ENCODE peak calls at places on chromosomes 5 and 9, in seven cellular contexts. X is left ventricle myocardium inferior; J is transverse colon; O is CD8-positive, alpha-beta T cell; F is psoas muscle; C is fibroblast of lung; N is A673. K is an unnamed sample.

GRCh38 chr9:124040186-124040920 is 28.8 kb downstream of the LHX2 start:
- DNase-seq in F (no peak), X (no peak), N (no peak), C (no peak), J (no peak), O (no peak), K (no peak)

GRCh38 chr9:124390812-124391658 is 24.2 kb downstream of the PSMB7 start:
- DNase-seq in C (peak; percentile 72), N (no peak), J (no peak), F (no peak), X (no peak), O (no peak), K (no peak)

GRCh38 chr5:105475401-105475800 is 1912.8 kb upstream of the NUDT12 start:
- DNase-seq in F (no peak), O (no peak), N (peak; percentile 9), X (no peak), J (no peak), C (no peak), K (no peak)

GRCh38 chr5:63687854-63688253 is 274.4 kb downstream of the HTR1A start:
- DNase-seq in C (no peak), F (no peak), J (no peak), N (no peak), O (no peak), X (no peak), K (no peak)

GRCh38 chr5:106254784-106255183 is 1416.0 kb downstream of the EFNA5 start:
- DNase-seq in O (no peak), N (no peak), J (no peak), F (no peak), C (no peak), X (no peak), K (no peak)

GRCh38 chr5:26649000-26649399 is 389.4 kb downstream of the CDH9 start:
- DNase-seq in F (no peak), J (no peak), N (no peak), C (no peak), O (no peak), X (no peak), K (no peak)

GRCh38 chr5:121199238-121199999 is 652.3 kb upstream of the FTMT start:
- DNase-seq in N (peak; percentile 79), J (no peak), F (no peak), C (peak; percentile 96), X (no peak), O (no peak), K (no peak)

GRCh38 chr5:137507150-137507549 is 8.0 kb upstream of the SPOCK1 start:
- DNase-seq in F (no peak), O (no peak), J (no peak), X (no peak), C (no peak), N (no peak), K (no peak)

GRCh38 chr5:6489786-6490185 is 41.1 kb downstream of the UBE2QL1 start:
- DNase-seq in C (no peak), J (no peak), X (no peak), N (no peak), O (no peak), F (no peak), K (no peak)

GRCh38 chr5:112921833-112922817 is at the start of gene REEP5:
- DNase-seq in N (peak; percentile 93), O (peak; percentile 84), J (peak; percentile 89), X (peak; percentile 88), C (peak; percentile 68), F (peak; percentile 90), K (peak; percentile 90)

GRCh38 chr5:101346447-101346846 is 443.4 kb upstream of the ST8SIA4 start:
- DNase-seq in C (no peak), O (no peak), F (no peak), N (no peak), J (no peak), X (no peak), K (no peak)

GRCh38 chr5:173498286-173498685 is 118.2 kb downstream of the BOD1 start:
- DNase-seq in X (peak; percentile 45), N (no peak), O (no peak), C (peak; percentile 36), J (no peak), F (peak; percentile 22), K (no peak)

GRCh38 chr5:136001531-136001930 is 27.3 kb upstream of the TGFBI start:
- DNase-seq in X (no peak), C (peak; percentile 81), F (no peak), J (no peak), N (no peak), O (no peak), K (no peak)

GRCh38 chr5:133249593-133249992 is 197.8 kb downstream of the HSPA4 start:
- DNase-seq in X (no peak), F (no peak), C (peak; percentile 50), O (no peak), J (no peak), N (no peak), K (no peak)

GRCh38 chr5:453725-454481 is 10.9 kb downstream of the EXOC3 start:
- DNase-seq in O (no peak), C (no peak), N (no peak), X (peak; percentile 11), F (no peak), J (peak; percentile 6), K (no peak)

GRCh38 chr5:66796306-66797292 is 200.4 kb downstream of the MAST4 start:
- DNase-seq in O (no peak), N (peak; percentile 4), X (no peak), J (no peak), F (no peak), C (peak; percentile 11), K (no peak)

GRCh38 chr5:179803651-179804598 is 2.7 kb downstream of the MGAT4B start:
- DNase-seq in O (peak; percentile 43), F (no peak), X (no peak), J (no peak), C (no peak), N (no peak), K (no peak)

GRCh38 chr5:23223846-23224245 is 283.6 kb upstream of the PRDM9 start:
- DNase-seq in O (no peak), X (no peak), C (peak; percentile 46), N (no peak), F (no peak), J (no peak), K (no peak)

GRCh38 chr9:136821333-136822031 is 13.7 kb downstream of the RABL6 start:
- DNase-seq in C (peak; percentile 21), F (no peak), O (no peak), J (no peak), N (peak; percentile 65), X (no peak), K (no peak)
- H3K4me3 ChIP-seq in C (peak overlapping the region; percentile 25), F (peak overlapping the region; percentile 46), O (no peak overlapping the region), J (peak overlapping the region; percentile 18), N (peak overlapping the region; percentile 38), X (peak overlapping the region; percentile 63), K (peak overlapping the region; percentile 48)

GRCh38 chr9:38068866-38069628 is at the start of gene SHB:
- DNase-seq in N (peak; percentile 87), O (peak; percentile 83), F (peak; percentile 86), X (peak; percentile 90), C (peak; percentile 48), J (peak; percentile 88), K (peak; percentile 88)
- TF ChIP-seq CTCF in N (peak; percentile 50), O (peak; percentile 26), F (no peak), X (peak; percentile 68), C (no peak), J (no peak), K (no peak)

GRCh38 chr9:27431573-27431972 is 92.5 kb upstream of the IFNK start:
- DNase-seq in N (no peak), C (peak; percentile 27), O (no peak), X (no peak), F (no peak), J (no peak), K (no peak)

GRCh38 chr9:27429917-27430316 is 94.2 kb upstream of the IFNK start:
- DNase-seq in N (no peak), X (no peak), J (no peak), C (no peak), F (no peak), O (no peak), K (no peak)

GRCh38 chr9:27430754-27431540 is 93.1 kb upstream of the IFNK start:
- DNase-seq in C (no peak), N (no peak), O (no peak), J (no peak), F (no peak), X (no peak), K (no peak)

GRCh38 chr9:27433599-27434325 is 90.3 kb upstream of the IFNK start:
- DNase-seq in X (no peak), F (no peak), J (no peak), N (no peak), O (no peak), C (no peak), K (no peak)

GRCh38 chr9:27432308-27432707 is 91.8 kb upstream of the IFNK start:
- DNase-seq in J (no peak), F (no peak), C (no peak), O (no peak), X (no peak), N (no peak), K (no peak)
- H3K4me1 ChIP-seq in J (peaks cover 6% of the 10 kb centered on the region), F (peaks cover 13% of the 10 kb centered on the region), C (no peaks in the 10 kb centered on the region), O (no peaks in the 10 kb centered on the region), X (peaks cover 42% of the 10 kb centered on the region), N (no peaks in the 10 kb centered on the region), K (peaks cover 20% of the 10 kb centered on the region)

GRCh38 chr5:36607114-36607561 is 732 bp downstream of the SLC1A3 start:
- DNase-seq in O (no peak), N (peak; percentile 77), C (peak; percentile 61), X (peak; percentile 42), F (peak; percentile 25), J (no peak), K (peak; percentile 37)
- H3K4me3 ChIP-seq in O (no peak overlapping the region), N (peak overlapping the region; percentile 71), C (peak overlapping the region; percentile 58), X (peak overlapping the region; percentile 65), F (peak overlapping the region; percentile 81), J (peak overlapping the region; percentile 31), K (peak overlapping the region; percentile 53)

GRCh38 chr9:76987594-76988200 is 31.8 kb upstream of the FOXB2 start:
- DNase-seq in O (no peak), C (peak; percentile 49), X (no peak), N (peak; percentile 33), F (no peak), J (peak; percentile 51), K (no peak)
- TF ChIP-seq CTCF in O (no peak), C (peak; percentile 66), X (peak; percentile 30), N (peak; percentile 50), F (peak; percentile 40), J (peak; percentile 51), K (no peak)

DNA sequence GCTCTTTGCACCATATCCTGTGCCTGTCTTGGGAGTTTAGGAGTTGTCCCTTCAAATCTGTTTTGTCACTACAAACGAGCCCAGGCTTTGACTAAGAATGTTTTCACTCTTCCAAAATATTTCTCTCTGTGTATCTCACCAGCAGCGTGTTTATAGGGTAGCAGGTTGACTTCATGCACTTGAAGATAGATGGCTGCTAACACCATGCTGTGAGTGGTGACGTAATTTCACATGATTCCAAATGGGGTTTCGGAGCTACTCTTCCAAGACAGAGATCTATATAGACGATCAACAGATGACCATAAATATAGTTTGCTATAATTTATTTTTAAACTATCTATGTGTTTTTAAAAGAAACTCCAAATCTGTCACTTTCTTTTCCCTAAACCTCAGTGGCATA is 30.6 kb downstream of the RORB start:
- DNase-seq in J (no peak), N (no peak), F (no peak), C (no peak), X (no peak), O (no peak), K (no peak)
- H3K4me1 ChIP-seq in J (no peaks in the 10 kb centered on the region), N (no peaks in the 10 kb centered on the region), F (no peaks in the 10 kb centered on the region), C (no peaks in the 10 kb centered on the region), X (no peaks in the 10 kb centered on the region), O (no peaks in the 10 kb centered on the region), K (no peaks in the 10 kb centered on the region)

K was measured in heart right ventricle.